ENCODE peak calls at places on chromosomes 12 and 14, in seven cellular contexts. P is HepG2, T is GM12878, E is H1, K is GM12891, Q is SK-N-SH, G is GM12892. F is an unnamed sample.
A peak's percentile ranks its signal among the peaks of the same experiment; 100 is the strongest.

GRCh38 chr14:33768458-33768830 is 182.4 kb downstream of the EGLN3 start:
- DNase-seq in P (no peak), T (no peak), E (no peak), K (no peak), Q (no peak), G (no peak), F (no peak)

GRCh38 chr12:118840399-118840798 is 140.9 kb upstream of the SRRM4 start:
- DNase-seq in P (peak; percentile 29), T (no peak), E (no peak), K (no peak), Q (peak; percentile 30), G (no peak), F (no peak)

GRCh38 chr14:71703477-71703876 is 228.8 kb upstream of the RGS6 start:
- DNase-seq in P (no peak), T (no peak), E (no peak), K (no peak), Q (no peak), G (no peak), F (no peak)

GRCh38 chr12:57724003-57724935 is 14.3 kb downstream of the AGAP2 start:
- DNase-seq in P (no peak), T (no peak), E (no peak), K (peak; percentile 8), Q (no peak), G (no peak), F (no peak)

GRCh38 chr14:30657050-30657449 is 34.9 kb downstream of the SCFD1 start:
- DNase-seq in P (no peak), T (no peak), E (no peak), K (no peak), Q (no peak), G (no peak), F (no peak)

GRCh38 chr14:93655078-93655750 is 133.1 kb downstream of the PRIMA1 start:
- DNase-seq in P (peak; percentile 60), T (peak; percentile 3), E (no peak), K (no peak), Q (peak; percentile 56), G (no peak), F (peak; percentile 43)

GRCh38 chr14:75273272-75274044 is 5.2 kb upstream of the FOS start:
- DNase-seq in P (no peak), T (no peak), E (no peak), K (no peak), Q (no peak), G (no peak), F (no peak)

GRCh38 chr14:36426836-36427235 is 93.2 kb downstream of the NKX2-1 start:
- DNase-seq in P (no peak), T (no peak), E (no peak), K (no peak), Q (no peak), G (no peak), F (no peak)

GRCh38 chr12:44812062-44812461 is 64.1 kb downstream of the NELL2 start:
- DNase-seq in P (no peak), T (no peak), E (no peak), K (no peak), Q (no peak), G (no peak), F (no peak)

GRCh38 chr12:52207895-52208294 is 16.1 kb upstream of the KRT80 start:
- DNase-seq in P (no peak), T (no peak), E (no peak), K (no peak), Q (no peak), G (no peak), F (no peak)

GRCh38 chr12:121775501-121775900 is 18.0 kb downstream of the RHOF start:
- DNase-seq in P (no peak), T (no peak), E (no peak), K (no peak), Q (no peak), G (no peak), F (no peak)

GRCh38 chr12:105317942-105318614 is 12.4 kb upstream of the C12orf75 start:
- DNase-seq in P (peak; percentile 90), T (no peak), E (no peak), K (no peak), Q (no peak), G (no peak), F (no peak)

GRCh38 chr14:31961881-31962280 is 115.2 kb upstream of the ARHGAP5 start:
- DNase-seq in P (no peak), T (no peak), E (no peak), K (no peak), Q (no peak), G (no peak), F (no peak)

GRCh38 chr12:123102781-123103503 is 47.9 kb downstream of the PITPNM2 start:
- DNase-seq in P (no peak), T (no peak), E (no peak), K (no peak), Q (no peak), G (no peak), F (no peak)
- TF ChIP-seq TAF1 in P (no peak), T (no peak), E (no peak), K (no peak), Q (no peak), G (no peak), F (no peak)

GRCh38 chr14:105525861-105526780 is at the start of gene TMEM121:
- DNase-seq in P (no peak), T (no peak), E (no peak), K (no peak), Q (peak; percentile 93), G (no peak), F (peak; percentile 88)
- TF ChIP-seq TAF1 in P (no peak), T (no peak), E (no peak), K (no peak), Q (no peak), G (no peak), F (no peak)

GRCh38 chr12:64480148-64480547 is 28.2 kb downstream of the TBK1 start:
- DNase-seq in P (no peak), T (no peak), E (no peak), K (no peak), Q (no peak), G (no peak), F (no peak)

GRCh38 chr12:64475518-64475917 is 23.6 kb downstream of the TBK1 start:
- DNase-seq in P (no peak), T (no peak), E (no peak), K (no peak), Q (no peak), G (no peak), F (no peak)

GRCh38 chr12:64476844-64477243 is 24.9 kb downstream of the TBK1 start:
- DNase-seq in P (no peak), T (no peak), E (no peak), K (no peak), Q (no peak), G (no peak), F (no peak)

GRCh38 chr12:64473176-64473575 is 21.3 kb downstream of the TBK1 start:
- DNase-seq in P (no peak), T (no peak), E (no peak), K (no peak), Q (no peak), G (no peak), F (no peak)

GRCh38 chr12:64478661-64479060 is 26.7 kb downstream of the TBK1 start:
- DNase-seq in P (no peak), T (no peak), E (no peak), K (no peak), Q (no peak), G (no peak), F (no peak)
- TF ChIP-seq TAF1 in P (no peak), T (no peak), E (no peak), K (no peak), Q (no peak), G (no peak), F (no peak)

DNA sequence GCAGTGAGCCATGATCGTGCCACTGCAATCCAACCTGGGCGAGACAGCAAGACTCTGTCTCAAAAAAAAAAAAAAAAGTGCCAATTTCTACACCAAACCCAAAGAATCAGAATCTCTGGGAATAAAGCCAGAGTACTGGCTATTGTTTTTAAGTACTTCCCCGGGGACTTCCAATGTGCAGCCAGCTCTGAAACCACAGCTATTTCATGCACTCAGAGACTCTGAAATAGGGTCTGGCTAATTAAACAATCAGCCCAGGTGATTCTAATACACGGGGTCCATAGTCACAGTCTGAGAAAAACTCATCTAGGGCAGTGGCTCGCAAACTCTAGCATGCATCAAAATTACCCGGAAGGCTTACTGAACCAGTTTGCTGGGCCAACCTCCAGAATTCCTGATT is 56.3 kb downstream of the SIX6 start:
- DNase-seq in P (no peak), T (no peak), E (no peak), K (no peak), Q (no peak), G (no peak), F (no peak)
- TF ChIP-seq TAF1 in P (no peak), T (no peak), E (no peak), K (no peak), Q (no peak), G (no peak), F (no peak)

GRCh38 chr12:12952036-12952435 is at the start of gene GPRC5D:
- DNase-seq in P (no peak), T (no peak), E (no peak), K (no peak), Q (no peak), G (no peak), F (no peak)

GRCh38 chr12:12954878-12955625 is 3.1 kb upstream of the GPRC5D start:
- DNase-seq in P (no peak), T (no peak), E (no peak), K (no peak), Q (no peak), G (no peak), F (no peak)

GRCh38 chr12:12951504-12951903 is 466 bp downstream of the GPRC5D start:
- DNase-seq in P (no peak), T (no peak), E (no peak), K (no peak), Q (no peak), G (no peak), F (no peak)

DNA sequence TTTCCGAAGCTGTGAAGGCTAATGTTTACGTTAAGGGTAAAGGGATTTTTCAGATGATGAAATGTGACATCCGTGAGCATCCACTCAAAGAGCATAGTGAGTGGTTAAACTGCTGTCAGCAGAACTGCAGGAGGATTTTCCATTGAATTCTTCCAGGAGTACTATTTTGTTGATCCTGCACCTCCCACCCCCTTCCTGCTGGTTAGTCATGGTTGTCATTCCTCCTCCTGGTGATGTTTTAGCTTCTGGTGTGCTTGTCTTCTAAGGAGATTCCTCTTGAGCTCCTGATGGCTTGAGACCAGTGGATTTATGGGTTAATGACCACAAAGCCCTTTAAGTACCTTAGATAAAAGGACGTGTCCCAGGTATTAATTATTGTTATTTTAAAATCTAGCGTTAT is 2.4 kb upstream of the GPRC5D start:
- DNase-seq in P (no peak), T (no peak), E (no peak), K (no peak), Q (no peak), G (no peak), F (no peak)
- TF ChIP-seq TAF1 in P (no peak), T (no peak), E (no peak), K (no peak), Q (no peak), G (no peak), F (no peak)